ENCODE peak calls at places on chromosomes 13 and 19, in six cellular contexts. Z, D, A, T, V and M are unnamed samples.

GRCh38 chr13:71374471-71375041 is 492.4 kb downstream of the DACH1 start:
- DNase-seq in Z (no peak), D (no peak), A (no peak), T (no peak), V (no peak), M (no peak)

GRCh38 chr19:16435238-16435911 is 36.4 kb downstream of the EPS15L1 start:
- DNase-seq in Z (no peak), D (no peak), A (peak; percentile 34), T (no peak), V (no peak), M (no peak)

GRCh38 chr19:12703056-12703455 is 6.6 kb upstream of the FBXW9 start:
- DNase-seq in Z (peak; percentile 94), D (no peak), A (no peak), T (peak; percentile 48), V (peak; percentile 70), M (peak; percentile 67)

GRCh38 chr19:57437931-57438330 is 2.8 kb downstream of the ZNF749 start:
- DNase-seq in Z (no peak), D (no peak), A (no peak), T (no peak), V (no peak), M (no peak)

GRCh38 chr13:113620036-113620435 is 35.5 kb downstream of the TFDP1 start:
- DNase-seq in Z (no peak), D (no peak), A (no peak), T (no peak), V (no peak), M (no peak)

GRCh38 chr19:46977548-46977947 is 42.1 kb upstream of the NPAS1 start:
- DNase-seq in Z (no peak), D (no peak), A (no peak), T (no peak), V (no peak), M (no peak)

GRCh38 chr19:2391118-2391725 is 31.2 kb downstream of the TMPRSS9 start:
- DNase-seq in Z (peak; percentile 79), D (no peak), A (peak; percentile 23), T (peak; percentile 74), V (peak; percentile 59), M (peak; percentile 82)

GRCh38 chr19:681029-681626 is 4.9 kb downstream of the FSTL3 start:
- DNase-seq in Z (peak; percentile 96), D (no peak), A (peak; percentile 91), T (peak; percentile 96), V (peak; percentile 94), M (peak; percentile 70)

GRCh38 chr13:79626924-79627323 is 146.0 kb downstream of the NDFIP2 start:
- DNase-seq in Z (no peak), D (no peak), A (no peak), T (no peak), V (no peak), M (no peak)